ENCODE peak calls at places on chromosomes 4 and X, in six cellular contexts. I is amniotic stem cell, R is kidney, L is EL, K is NCI-H1092 treated with DMSO at 0.1 percent for 48 hours, B is globus pallidus. T is an unnamed sample.
A peak's percentile ranks its signal among the peaks of the same experiment; 100 is the strongest.

GRCh38 chr4:25949166-25949748 is 35.2 kb downstream of the SMIM20 start:
- DNase-seq in B (no peak), R (no peak), I (no peak), L (no peak), K (no peak), T (no peak)

GRCh38 chr4:142043509-142043908 is 407.1 kb downstream of the IL15 start:
- DNase-seq in B (no peak), I (peak; percentile 14), K (no peak), R (no peak), L (peak; percentile 74), T (no peak)

GRCh38 chr4:99821918-99822503 is 5.4 kb downstream of the DAPP1 start:
- DNase-seq in I (no peak), L (no peak), R (no peak), B (no peak), K (no peak), T (no peak)

GRCh38 chrX:111010151-111010550 is 85.8 kb upstream of the PAK3 start:
- DNase-seq in I (no peak), L (no peak), B (no peak), R (no peak), K (no peak), T (no peak)

GRCh38 chr4:89248879-89249281 is 58.7 kb downstream of the GPRIN3 start:
- DNase-seq in L (no peak), R (no peak), I (no peak), B (no peak), K (peak; percentile 89), T (no peak)

GRCh38 chr4:2977116-2978097 is 14.0 kb downstream of the GRK4 start:
- DNase-seq in L (peak; percentile 69), R (no peak), B (peak; percentile 36), I (no peak), K (no peak), T (no peak)

GRCh38 chr4:52748432-52748831 is 2.8 kb downstream of the ERVMER34-1 start:
- DNase-seq in I (no peak), R (no peak), K (no peak), L (no peak), B (no peak), T (no peak)

GRCh38 chrX:19303216-19303880 is 40.4 kb upstream of the PDHA1 start:
- DNase-seq in K (no peak), B (no peak), I (peak; percentile 8), L (peak; percentile 6), R (no peak), T (no peak)

GRCh38 chr4:167779280-167779679 is 313.1 kb upstream of the ANXA10 start:
- DNase-seq in I (no peak), K (no peak), L (peak; percentile 35), R (no peak), B (no peak), T (no peak)

GRCh38 chrX:150363561-150364346 is 637 bp downstream of the MAMLD1 start:
- DNase-seq in R (peak; percentile 82), L (peak; percentile 45), K (peak; percentile 49), I (peak; percentile 8), B (peak; percentile 57), T (peak; percentile 86)

GRCh38 chr4:145840162-145840768 is 98.4 kb downstream of the ZNF827 start:
- DNase-seq in K (peak; percentile 33), L (peak; percentile 41), I (no peak), R (no peak), B (peak; percentile 71), T (no peak)

GRCh38 chrX:134676440-134676839 is 18.2 kb upstream of the PLAC1 start:
- DNase-seq in I (peak; percentile 11), R (no peak), L (peak; percentile 79), K (no peak), B (no peak), T (no peak)

GRCh38 chr4:80307774-80308465 is 27.6 kb upstream of the CFAP299 start:
- DNase-seq in B (no peak), L (peak; percentile 78), I (peak; percentile 38), K (peak; percentile 81), R (peak; percentile 40), T (no peak)

GRCh38 chr4:130028552-130028951 is 932.6 kb downstream of the C4orf33 start:
- DNase-seq in K (no peak), R (no peak), I (no peak), B (peak; percentile 20), L (no peak), T (no peak)